ENCODE peak calls at places on chromosomes 5 and 9, in six cellular contexts. T is OCI-LY7, I is lower lobe of right lung, P is psoas muscle, S is right cardiac atrium, A is adrenal gland. X is an unnamed sample.

GRCh38 chr9:93210324-93210973 is 26.5 kb downstream of the WNK2 start:
- DNase-seq in T (no peak), I (peak), P (peak), S (no peak), A (no peak), X (no peak)

GRCh38 chr5:16065810-16066209 is 113.8 kb downstream of the MARCHF11 start:
- DNase-seq in T (no peak), I (no peak), P (no peak), S (no peak), A (no peak), X (peak)

GRCh38 chr5:10854526-10855277 is 93.7 kb upstream of the DAP start:
- DNase-seq in T (no peak), I (peak), P (peak), S (no peak), A (no peak), X (peak)

GRCh38 chr9:21574261-21574660 is 92.1 kb upstream of the IFNE start:
- DNase-seq in T (no peak), I (no peak), P (no peak), S (no peak), A (no peak), X (no peak)

GRCh38 chr5:113487779-113488644 is at the start of gene MCC:
- DNase-seq in T (no peak), I (peak), P (peak), S (peak), A (peak), X (peak)

GRCh38 chr9:127049044-127049443 is 73.4 kb downstream of the ANGPTL2 start:
- DNase-seq in T (no peak), I (no peak), P (no peak), S (peak), A (peak), X (peak)

GRCh38 chr5:59856324-59856723 is 37.2 kb downstream of the PDE4D start:
- DNase-seq in T (no peak), I (no peak), P (no peak), S (no peak), A (no peak), X (no peak)

GRCh38 chr9:96453625-96454024 is 3.7 kb downstream of the HABP4 start:
- DNase-seq in T (peak), I (no peak), P (no peak), S (no peak), A (no peak), X (peak)

GRCh38 chr9:96655198-96655851 is at the start of gene PRXL2C:
- DNase-seq in T (no peak), I (peak), P (peak), S (peak), A (peak), X (peak)

GRCh38 chr5:135800656-135801055 is 33.8 kb upstream of the SLC25A48 start:
- DNase-seq in T (no peak), I (no peak), P (no peak), S (no peak), A (no peak), X (no peak)

GRCh38 chr9:93072383-93072795 is 13.9 kb downstream of the SUSD3 start:
- DNase-seq in T (no peak), I (no peak), P (no peak), S (no peak), A (peak), X (peak)

GRCh38 chr9:70228098-70228497 is 30.7 kb upstream of the SMC5 start:
- DNase-seq in T (no peak), I (no peak), P (no peak), S (no peak), A (no peak), X (no peak)

GRCh38 chr5:174454464-174454863 is 269.9 kb upstream of the MSX2 start:
- DNase-seq in T (no peak), I (no peak), P (no peak), S (no peak), A (no peak), X (no peak)

GRCh38 chr9:127204771-127205470 is 59.7 kb upstream of the GARNL3 start:
- DNase-seq in T (peak), I (no peak), P (peak), S (no peak), A (peak), X (peak)

GRCh38 chr9:93597871-93598646 is 21.7 kb downstream of the PHF2 start:
- DNase-seq in T (no peak), I (no peak), P (peak), S (no peak), A (peak), X (no peak)

GRCh38 chr5:40615586-40616193 is 64.0 kb upstream of the PTGER4 start:
- DNase-seq in T (no peak), I (no peak), P (no peak), S (no peak), A (no peak), X (no peak)

GRCh38 chr5:115096034-115096769 is 73.5 kb downstream of the TRIM36 start:
- DNase-seq in T (no peak), I (no peak), P (no peak), S (no peak), A (no peak), X (no peak)

GRCh38 chr5:133049726-133050048 is 2.1 kb upstream of the HSPA4 start:
- DNase-seq in T (no peak), I (no peak), P (no peak), S (no peak), A (no peak), X (no peak)
- H3K4me3 ChIP-seq in T (no peak), I (no peak), P (peak), S (no peak), A (no peak), X (no peak)

GRCh38 chr9:121299467-121300282 is 31.7 kb downstream of the GSN start:
- DNase-seq in T (no peak), I (peak), P (peak), S (peak), A (peak), X (peak)

GRCh38 chr9:121298689-121299112 is 30.7 kb downstream of the GSN start:
- DNase-seq in T (no peak), I (no peak), P (peak), S (peak), A (peak), X (no peak)

GRCh38 chr9:121298016-121298538 is 30.1 kb downstream of the GSN start:
- DNase-seq in T (no peak), I (no peak), P (peak), S (no peak), A (peak), X (no peak)

GRCh38 chr9:121300283-121301119 is 32.5 kb downstream of the GSN start:
- DNase-seq in T (no peak), I (no peak), P (peak), S (no peak), A (no peak), X (no peak)

GRCh38 chr9:121299125-121299466 is 31.1 kb downstream of the GSN start:
- DNase-seq in T (no peak), I (peak), P (peak), S (no peak), A (peak), X (no peak)
- H3K4me3 ChIP-seq in T (no peak), I (peak), P (peak), S (peak), A (peak), X (peak)

GRCh38 chr5:150355791-150356190 is 1.7 kb upstream of the TCOF1 start:
- DNase-seq in T (no peak), I (no peak), P (no peak), S (no peak), A (no peak), X (no peak)
- H3K4me3 ChIP-seq in T (no peak), I (no peak), P (no peak), S (no peak), A (no peak), X (no peak)

DNA sequence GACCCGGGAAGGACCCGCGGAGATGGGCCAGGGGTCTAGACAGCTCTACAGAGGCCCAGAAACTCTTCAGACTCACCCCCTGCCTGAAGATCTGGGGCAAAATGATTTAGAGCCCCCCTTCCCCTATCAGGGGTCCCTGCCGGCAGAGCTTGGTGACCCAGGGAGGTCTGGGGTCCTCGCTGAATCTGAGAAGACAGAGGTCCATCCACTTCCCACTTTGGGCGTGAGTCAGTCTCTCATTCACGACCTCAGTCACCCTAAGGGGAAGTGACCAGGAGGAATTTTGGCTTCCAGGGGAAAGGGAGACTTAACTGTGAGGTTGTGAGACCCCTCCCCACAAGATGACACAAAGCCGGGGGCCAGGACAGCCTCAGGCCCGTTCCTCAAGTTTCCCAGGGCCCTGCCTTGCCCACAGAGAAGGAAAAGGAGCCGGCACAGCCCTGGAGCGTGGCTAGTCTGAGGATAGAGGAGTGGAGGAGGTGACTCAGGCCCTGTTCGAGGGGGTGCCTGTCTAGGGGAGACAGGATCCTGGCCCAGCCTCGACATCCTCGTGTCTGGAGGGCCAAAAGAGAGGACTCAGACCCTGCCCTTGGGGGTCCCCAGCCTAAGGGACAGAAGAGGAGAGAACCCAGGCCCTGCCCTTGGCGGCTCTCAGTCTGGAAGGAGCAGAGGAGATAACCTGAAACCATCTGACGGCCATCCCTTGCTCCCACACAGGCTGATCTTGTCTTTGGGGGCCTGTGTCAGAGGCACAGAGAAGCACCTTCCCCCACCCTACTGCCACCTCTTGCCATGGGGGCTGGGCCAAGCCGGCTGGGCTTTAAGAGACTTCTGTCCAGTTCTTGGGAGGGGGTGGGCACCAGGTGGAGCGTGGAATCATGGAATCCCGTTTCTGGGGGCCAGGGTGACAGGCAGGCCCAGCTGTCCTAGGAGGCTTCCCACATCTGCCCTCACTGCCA is 885 bp downstream of the PDLIM4 start:
- DNase-seq in T (no peak), I (no peak), P (peak), S (peak), A (peak), X (peak)
- H3K4me3 ChIP-seq in T (no peak), I (peak), P (peak), S (peak), A (peak), X (peak)

X was measured in AG10803.